ENCODE peak calls at places on chromosome 13, in six cellular contexts. L is ureter, Z is A172, S is NB4, G is A549, H is activated T-cell treated with anti-CD3 and anti-CD28 coated beads for 1 hour. Y is an unnamed sample.

GRCh38 chr13:30855569-30855968 is 50.5 kb upstream of the MEDAG start:
- DNase-seq in L (no peak), Z (no peak), S (no peak), G (no peak), H (no peak), Y (no peak)

GRCh38 chr13:75635621-75636338 is at the start of gene LMO7:
- DNase-seq in L (peak), Z (peak), S (peak), G (peak), H (peak), Y (peak)

GRCh38 chr13:74919914-74920313 is 562.1 kb downstream of the TBC1D4 start:
- DNase-seq in L (no peak), Z (no peak), S (no peak), G (no peak), H (no peak), Y (no peak)

GRCh38 chr13:74930402-74931165 is 551.4 kb downstream of the TBC1D4 start:
- DNase-seq in L (no peak), Z (peak), S (no peak), G (no peak), H (no peak), Y (no peak)

GRCh38 chr13:101618440-101619187 is 166.1 kb downstream of the ITGBL1 start:
- DNase-seq in L (no peak), Z (no peak), S (no peak), G (no peak), H (no peak), Y (no peak)

GRCh38 chr13:66087149-66087780 is 1142.9 kb downstream of the PCDH9 start:
- DNase-seq in L (no peak), Z (no peak), S (no peak), G (no peak), H (no peak), Y (peak)

GRCh38 chr13:53174550-53174949 is 145.9 kb downstream of the OLFM4 start:
- DNase-seq in L (no peak), Z (no peak), S (no peak), G (no peak), H (no peak), Y (no peak)

GRCh38 chr13:28494861-28495585 is at the start of gene FLT1:
- DNase-seq in L (peak), Z (no peak), S (peak), G (no peak), H (no peak), Y (no peak)